ENCODE peak calls at places on chromosomes 7 and 10, in seven cellular contexts. G, T, L, Y, U, Z and V are unnamed samples.

GRCh38 chr10:114276066-114276465 is 37.0 kb downstream of the VWA2 start:
- DNase-seq in G (no peak), T (no peak), L (no peak), Y (no peak), U (no peak), Z (no peak), V (no peak)

GRCh38 chr10:105258674-105259065 is 617.6 kb downstream of the SORCS3 start:
- DNase-seq in G (no peak), T (no peak), L (no peak), Y (no peak), U (no peak), Z (no peak), V (no peak)

GRCh38 chr10:79407811-79408795 is 37.3 kb downstream of the ZCCHC24 start:
- DNase-seq in G (no peak), T (no peak), L (no peak), Y (no peak), U (no peak), Z (no peak), V (no peak)

GRCh38 chr10:127577376-127577775 is 28.3 kb downstream of the NPS start:
- DNase-seq in G (no peak), T (no peak), L (no peak), Y (no peak), U (no peak), Z (no peak), V (no peak)

GRCh38 chr7:139875821-139876241 is 46.8 kb downstream of the TBXAS1 start:
- DNase-seq in G (no peak), T (no peak), L (no peak), Y (no peak), U (no peak), Z (no peak), V (no peak)

GRCh38 chr10:115649217-115649616 is 556.1 kb downstream of the ATRNL1 start:
- DNase-seq in G (no peak), T (no peak), L (no peak), Y (no peak), U (no peak), Z (no peak), V (no peak)

GRCh38 chr10:127863231-127863825 is 29.4 kb downstream of the CLRN3 start:
- DNase-seq in G (no peak), T (no peak), L (no peak), Y (no peak), U (no peak), Z (no peak), V (no peak)

GRCh38 chr7:74454059-74454947 is 597 bp downstream of the GTF2IRD1 start:
- DNase-seq in G (peak), T (no peak), L (peak), Y (no peak), U (no peak), Z (no peak), V (no peak)

GRCh38 chr10:63481815-63482421 is 16.1 kb upstream of the JMJD1C start:
- DNase-seq in G (no peak), T (no peak), L (no peak), Y (no peak), U (no peak), Z (no peak), V (no peak)

GRCh38 chr7:16484453-16485158 is 19.1 kb upstream of the SOSTDC1 start:
- DNase-seq in G (no peak), T (no peak), L (no peak), Y (no peak), U (no peak), Z (no peak), V (no peak)

GRCh38 chr7:48637382-48637781 is 287.0 kb upstream of the CDC14C start:
- DNase-seq in G (no peak), T (no peak), L (no peak), Y (no peak), U (no peak), Z (no peak), V (no peak)

GRCh38 chr10:32317795-32318194 is 29.2 kb downstream of the EPC1 start:
- DNase-seq in G (no peak), T (no peak), L (no peak), Y (no peak), U (peak), Z (no peak), V (no peak)

GRCh38 chr7:157723205-157723604 is 386.4 kb downstream of the DNAJB6 start:
- DNase-seq in G (no peak), T (no peak), L (no peak), Y (no peak), U (no peak), Z (no peak), V (no peak)

GRCh38 chr7:69115788-69116187 is 482.5 kb upstream of the AUTS2 start:
- DNase-seq in G (no peak), T (no peak), L (no peak), Y (no peak), U (no peak), Z (no peak), V (no peak)

GRCh38 chr10:102869290-102870198 is at the start of gene AS3MT:
- DNase-seq in G (peak), T (peak), L (peak), Y (no peak), U (peak), Z (peak), V (no peak)

GRCh38 chr10:120600871-120601644 is 144.0 kb downstream of the PLPP4 start:
- DNase-seq in G (peak), T (no peak), L (no peak), Y (peak), U (no peak), Z (no peak), V (no peak)

GRCh38 chr7:118078015-118078414 is 105.9 kb upstream of the LSM8 start:
- DNase-seq in G (no peak), T (no peak), L (no peak), Y (no peak), U (no peak), Z (no peak), V (no peak)

GRCh38 chr7:1531263-1531978 is 919 bp downstream of the MAFK start:
- DNase-seq in G (no peak), T (peak), L (peak), Y (peak), U (no peak), Z (peak), V (no peak)

GRCh38 chr7:28858206-28858605 is 99.9 kb downstream of the TRIL start:
- DNase-seq in G (no peak), T (no peak), L (no peak), Y (no peak), U (no peak), Z (no peak), V (no peak)

GRCh38 chr10:18456984-18457383 is 194.4 kb downstream of the NSUN6 start:
- DNase-seq in G (no peak), T (no peak), L (no peak), Y (no peak), U (no peak), Z (no peak), V (no peak)

GRCh38 chr7:105680505-105681187 is 99.4 kb upstream of the EFCAB10 start:
- DNase-seq in G (no peak), T (no peak), L (no peak), Y (no peak), U (no peak), Z (no peak), V (no peak)

GRCh38 chr7:101901661-101902491 is 84.5 kb downstream of the CUX1 start:
- DNase-seq in G (no peak), T (no peak), L (no peak), Y (no peak), U (no peak), Z (no peak), V (no peak)

GRCh38 chr10:51416494-51416893 is 282.9 kb downstream of the CSTF2T start:
- DNase-seq in G (no peak), T (no peak), L (no peak), Y (no peak), U (no peak), Z (no peak), V (no peak)

GRCh38 chr10:112389147-112389822 is 15.4 kb downstream of the ACSL5 start:
- DNase-seq in G (peak), T (no peak), L (peak), Y (no peak), U (no peak), Z (peak), V (no peak)